ENCODE peak calls at places on chromosomes 4 and X, in six cellular contexts. One of them, this sample, is unnamed.

GRCh38 chr4:110014233-110014632 is 101.5 kb downstream of the EGF start:
- DNase-seq in SK-N-SH: no peak
- DNase-seq in cerebellar cortex: no peak
- DNase-seq in hepatocyte: no peak
- DNase-seq in heart right ventricle: no peak
- DNase-seq in left colon: no peak
- DNase-seq in this sample: no peak

GRCh38 chr4:52841707-52842456 is 20.2 kb upstream of the RASL11B start:
- DNase-seq in SK-N-SH: peak; percentile 62
- DNase-seq in cerebellar cortex: peak; percentile 26
- DNase-seq in hepatocyte: no peak
- DNase-seq in heart right ventricle: peak; percentile 43
- DNase-seq in left colon: no peak
- DNase-seq in this sample: no peak

GRCh38 chr4:139815646-139816601 is 150.3 kb downstream of the MGST2 start:
- DNase-seq in SK-N-SH: no peak
- DNase-seq in cerebellar cortex: peak; percentile 77
- DNase-seq in hepatocyte: peak; percentile 36
- DNase-seq in heart right ventricle: peak; percentile 38
- DNase-seq in left colon: peak; percentile 30
- DNase-seq in this sample: peak; percentile 93

GRCh38 chrX:3518870-3519269 is 172.4 kb upstream of the MXRA5 start:
- DNase-seq in SK-N-SH: no peak
- DNase-seq in cerebellar cortex: no peak
- DNase-seq in hepatocyte: peak; percentile 35
- DNase-seq in heart right ventricle: peak; percentile 17
- DNase-seq in left colon: peak; percentile 28
- DNase-seq in this sample: no peak

GRCh38 chr4:85603437-85604336 is 128.7 kb downstream of the ARHGAP24 start:
- DNase-seq in SK-N-SH: peak; percentile 43
- DNase-seq in cerebellar cortex: no peak
- DNase-seq in hepatocyte: no peak
- DNase-seq in heart right ventricle: no peak
- DNase-seq in left colon: no peak
- DNase-seq in this sample: peak; percentile 83

GRCh38 chr4:76951333-76952033 is 1.9 kb downstream of the SEPTIN11 start:
- DNase-seq in SK-N-SH: no peak
- DNase-seq in cerebellar cortex: no peak
- DNase-seq in hepatocyte: no peak
- DNase-seq in heart right ventricle: no peak
- DNase-seq in left colon: no peak
- DNase-seq in this sample: no peak

GRCh38 chr4:190020790-190021717 is 6.0 kb downstream of the FRG2 start:
- DNase-seq in SK-N-SH: peak; percentile 82
- DNase-seq in cerebellar cortex: peak; percentile 82
- DNase-seq in hepatocyte: peak; percentile 61
- DNase-seq in heart right ventricle: no peak
- DNase-seq in left colon: no peak
- DNase-seq in this sample: peak; percentile 29

GRCh38 chrX:95056901-95057300 is 1382.9 kb downstream of the FAM133A start:
- DNase-seq in SK-N-SH: no peak
- DNase-seq in cerebellar cortex: no peak
- DNase-seq in hepatocyte: no peak
- DNase-seq in heart right ventricle: no peak
- DNase-seq in left colon: no peak
- DNase-seq in this sample: no peak

GRCh38 chr4:2790583-2791517 is 2.0 kb upstream of the SH3BP2 start:
- DNase-seq in SK-N-SH: peak; percentile 22
- DNase-seq in cerebellar cortex: no peak
- DNase-seq in hepatocyte: peak; percentile 5
- DNase-seq in heart right ventricle: peak; percentile 22
- DNase-seq in left colon: no peak
- DNase-seq in this sample: peak; percentile 45

GRCh38 chr4:28435346-28435745 is 1574.7 kb downstream of the STIM2 start:
- DNase-seq in SK-N-SH: no peak
- DNase-seq in cerebellar cortex: no peak
- DNase-seq in hepatocyte: peak; percentile 14
- DNase-seq in heart right ventricle: no peak
- DNase-seq in left colon: no peak
- DNase-seq in this sample: no peak

GRCh38 chrX:103488332-103488731 is 31.0 kb downstream of the RAB40A start:
- DNase-seq in SK-N-SH: peak; percentile 48
- DNase-seq in cerebellar cortex: peak; percentile 8
- DNase-seq in hepatocyte: no peak
- DNase-seq in heart right ventricle: no peak
- DNase-seq in left colon: no peak
- DNase-seq in this sample: peak; percentile 17

GRCh38 chr4:131348258-131348657 is 1800.8 kb upstream of the PCDH10 start:
- DNase-seq in SK-N-SH: no peak
- DNase-seq in cerebellar cortex: no peak
- DNase-seq in hepatocyte: no peak
- DNase-seq in heart right ventricle: no peak
- DNase-seq in left colon: no peak
- DNase-seq in this sample: no peak

GRCh38 chr4:176653406-176654220 is 139.1 kb downstream of the VEGFC start:
- DNase-seq in SK-N-SH: no peak
- DNase-seq in cerebellar cortex: no peak
- DNase-seq in hepatocyte: no peak
- DNase-seq in heart right ventricle: no peak
- DNase-seq in left colon: no peak
- DNase-seq in this sample: no peak

GRCh38 chr4:6257243-6258025 is 12.2 kb upstream of the WFS1 start:
- DNase-seq in SK-N-SH: no peak
- DNase-seq in cerebellar cortex: no peak
- DNase-seq in hepatocyte: no peak
- DNase-seq in heart right ventricle: no peak
- DNase-seq in left colon: no peak
- DNase-seq in this sample: peak; percentile 48

GRCh38 chr4:25486171-25486570 is 109.1 kb downstream of the ANAPC4 start:
- DNase-seq in SK-N-SH: no peak
- DNase-seq in cerebellar cortex: no peak
- DNase-seq in hepatocyte: no peak
- DNase-seq in heart right ventricle: no peak
- DNase-seq in left colon: no peak
- DNase-seq in this sample: peak; percentile 35

GRCh38 chr4:1360423-1361283 is 13.6 kb downstream of the UVSSA start:
- DNase-seq in SK-N-SH: peak; percentile 61
- DNase-seq in cerebellar cortex: no peak
- DNase-seq in hepatocyte: no peak
- DNase-seq in heart right ventricle: no peak
- DNase-seq in left colon: no peak
- DNase-seq in this sample: no peak

GRCh38 chr4:110733901-110734300 is 111.0 kb upstream of the PITX2 start:
- DNase-seq in SK-N-SH: no peak
- DNase-seq in cerebellar cortex: no peak
- DNase-seq in hepatocyte: no peak
- DNase-seq in heart right ventricle: no peak
- DNase-seq in left colon: no peak
- DNase-seq in this sample: no peak

GRCh38 chr4:44578954-44579353 is 72.5 kb downstream of the YIPF7 start:
- DNase-seq in SK-N-SH: no peak
- DNase-seq in cerebellar cortex: no peak
- DNase-seq in hepatocyte: no peak
- DNase-seq in heart right ventricle: no peak
- DNase-seq in left colon: no peak
- DNase-seq in this sample: no peak

GRCh38 chr4:78518551-78518950 is 33.0 kb upstream of the ANXA3 start:
- DNase-seq in SK-N-SH: no peak
- DNase-seq in cerebellar cortex: no peak
- DNase-seq in hepatocyte: no peak
- DNase-seq in heart right ventricle: no peak
- DNase-seq in left colon: no peak
- DNase-seq in this sample: peak; percentile 45